ENCODE peak calls at places on chromosomes 4 and X, in six cellular contexts. Q, H, K, R, O and C are unnamed samples.
A peak's percentile ranks its signal among the peaks of the same experiment; 100 is the strongest.

GRCh38 chrX:32896132-32896531 is 315.2 kb downstream of the DMD start:
- DNase-seq in Q (no peak), R (no peak), K (no peak), H (no peak), O (no peak), C (no peak)

GRCh38 chrX:129957241-129958099 is 25.0 kb upstream of the BCORL1 start:
- DNase-seq in R (peak; percentile 84), K (peak; percentile 81), H (peak; percentile 11), O (peak; percentile 70), Q (no peak), C (peak; percentile 70)

GRCh38 chrX:72545990-72546389 is 26.7 kb downstream of the HDAC8 start:
- DNase-seq in H (no peak), K (no peak), Q (no peak), O (no peak), R (no peak), C (no peak)

GRCh38 chr4:182140547-182140946 is 102.7 kb upstream of the TENM3 start:
- DNase-seq in Q (no peak), O (no peak), H (no peak), K (no peak), R (no peak), C (no peak)

GRCh38 chr4:17096692-17097091 is 198.2 kb upstream of the LDB2 start:
- DNase-seq in O (no peak), Q (no peak), K (no peak), R (no peak), H (no peak), C (no peak)

GRCh38 chrX:120727911-120728310 is 98.1 kb upstream of the C1GALT1C1 start:
- DNase-seq in O (no peak), R (no peak), H (no peak), K (no peak), Q (no peak), C (no peak)

GRCh38 chr4:177464026-177464425 is 21.8 kb upstream of the AGA start:
- DNase-seq in Q (no peak), O (no peak), H (no peak), R (no peak), K (no peak), C (no peak)

GRCh38 chrX:19867411-19867732 is 20.0 kb downstream of the SH3KBP1 start:
- DNase-seq in H (no peak), O (no peak), K (no peak), R (no peak), Q (no peak), C (no peak)

GRCh38 chr4:26110493-26110892 is 196.5 kb downstream of the SMIM20 start:
- DNase-seq in K (no peak), H (no peak), Q (no peak), O (no peak), R (no peak), C (no peak)

GRCh38 chrX:102808336-102808735 is 87.8 kb downstream of the GPRASP3 start:
- DNase-seq in H (no peak), Q (no peak), O (no peak), K (no peak), R (no peak), C (no peak)

GRCh38 chr4:38169524-38169923 is 209.3 kb downstream of the PTTG2 start:
- DNase-seq in O (no peak), K (no peak), R (no peak), Q (no peak), H (no peak), C (no peak)

GRCh38 chr4:77927991-77928925 is 65.6 kb downstream of the MRPL1 start:
- DNase-seq in K (no peak), Q (no peak), H (no peak), O (no peak), R (no peak), C (peak; percentile 36)

GRCh38 chr4:82798168-82799005 is at the start of gene SCD5:
- DNase-seq in K (peak; percentile 71), R (peak; percentile 53), O (peak; percentile 80), H (no peak), Q (peak; percentile 40), C (peak; percentile 66)

GRCh38 chr4:82799006-82799881 is 648 bp upstream of the SCD5 start:
- DNase-seq in K (no peak), H (no peak), O (no peak), R (no peak), Q (no peak), C (peak; percentile 38)

GRCh38 chr4:82802906-82803305 is 4.3 kb upstream of the SCD5 start:
- DNase-seq in O (no peak), R (no peak), K (no peak), H (no peak), Q (no peak), C (no peak)

GRCh38 chr4:82803746-82804145 is 5.2 kb upstream of the SCD5 start:
- DNase-seq in R (no peak), Q (no peak), K (no peak), H (no peak), O (no peak), C (no peak)

DNA sequence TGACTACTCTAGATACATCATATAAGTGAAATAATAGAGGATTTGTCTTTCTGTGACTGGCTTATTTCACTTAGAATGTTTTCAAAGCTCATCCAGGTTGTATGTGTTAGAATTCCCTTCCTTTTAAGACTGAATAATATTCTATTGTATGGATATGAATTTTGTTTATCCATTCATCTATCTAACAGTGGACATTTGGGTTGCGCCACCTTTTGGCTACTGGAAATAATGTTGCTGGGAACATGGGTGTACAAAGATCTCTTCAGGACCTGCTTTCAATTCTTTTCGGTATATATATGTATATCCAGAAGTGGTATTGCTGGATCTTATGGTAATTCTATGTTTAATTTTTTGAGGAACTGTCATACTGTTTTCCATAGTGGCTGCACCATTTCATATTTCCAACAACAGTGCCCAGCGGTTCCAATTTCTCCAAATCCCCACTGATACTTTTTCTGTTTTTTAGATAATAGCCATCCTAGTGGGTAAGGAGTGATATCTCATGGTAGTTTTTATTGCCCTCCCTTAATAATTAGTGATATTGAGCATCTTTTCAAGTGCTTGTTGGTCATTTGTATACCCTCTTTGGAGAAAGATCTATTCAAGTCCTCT is 3.4 kb upstream of the SCD5 start:
- DNase-seq in H (no peak), K (no peak), R (no peak), Q (no peak), O (no peak), C (peak; percentile 43)
- TF ChIP-seq CTCF in H (no peak), K (peak; percentile 44), R (peak; percentile 52), Q (no peak), O (peak; percentile 41), C (peak; percentile 34)

DNA sequence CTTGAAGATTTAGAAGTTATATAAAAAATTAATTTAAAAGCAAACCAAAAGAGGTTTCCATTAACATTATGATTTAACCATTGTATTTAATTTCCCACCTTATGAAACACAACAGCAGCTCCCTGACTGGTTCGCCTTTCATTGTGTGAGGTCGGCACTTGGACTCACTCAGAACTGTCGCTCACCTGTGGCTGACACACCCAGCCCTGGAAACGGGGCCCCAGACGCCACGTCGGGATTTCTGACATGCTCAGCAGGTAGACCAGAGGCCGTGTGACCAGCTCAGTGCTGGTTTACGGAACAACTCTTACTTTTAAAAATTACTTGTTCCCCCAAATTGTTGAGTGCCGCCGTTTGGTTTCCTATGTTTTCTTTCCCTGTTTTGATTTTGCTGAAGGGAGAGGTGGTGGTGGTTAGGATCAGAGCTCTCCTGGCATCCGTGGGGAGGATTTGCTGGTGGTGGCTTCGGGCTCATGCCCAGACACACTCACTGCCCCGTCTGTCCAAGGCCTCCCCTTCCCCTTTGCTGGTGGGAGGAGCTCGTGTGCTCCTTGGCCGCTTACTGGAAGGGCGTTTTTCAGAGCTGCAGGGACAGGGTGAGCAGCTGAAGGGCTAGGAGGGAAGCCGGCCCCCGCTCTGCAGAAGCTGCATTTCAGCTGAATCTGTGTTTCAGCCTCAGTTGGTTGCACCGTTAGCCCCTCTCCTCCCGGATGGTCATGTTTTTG is 59.2 kb downstream of the CPLX1 start:
- DNase-seq in H (no peak), K (peak; percentile 16), O (no peak), Q (no peak), R (no peak), C (no peak)
- TF ChIP-seq POLR2A in H (no peak), K (no peak), O (no peak), Q (no peak), R (no peak), C (no peak)

DNA sequence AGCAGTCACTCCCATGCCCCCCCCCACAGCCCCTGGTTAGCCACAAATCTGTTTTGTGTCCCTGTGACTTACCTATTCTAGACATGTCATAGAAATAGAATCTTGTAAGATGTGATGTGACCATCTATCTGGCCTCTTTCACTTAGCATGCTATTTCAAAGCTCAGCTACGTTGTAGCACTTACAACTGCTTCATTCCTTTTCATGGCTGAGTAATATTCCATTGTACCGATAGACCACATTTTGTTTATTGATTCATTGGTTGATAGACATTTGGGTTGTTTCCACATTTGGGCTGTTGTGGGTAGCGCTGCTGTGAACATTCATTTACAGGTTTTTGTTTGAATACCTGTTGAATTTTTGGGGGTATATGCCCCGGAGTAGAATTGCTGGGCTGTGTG is 11.5 kb downstream of the NSG1 start:
- DNase-seq in H (no peak), R (no peak), O (no peak), K (no peak), Q (no peak), C (no peak)
- TF ChIP-seq CTCF in H (no peak), R (no peak), O (no peak), K (no peak), Q (no peak), C (no peak)

DNA sequence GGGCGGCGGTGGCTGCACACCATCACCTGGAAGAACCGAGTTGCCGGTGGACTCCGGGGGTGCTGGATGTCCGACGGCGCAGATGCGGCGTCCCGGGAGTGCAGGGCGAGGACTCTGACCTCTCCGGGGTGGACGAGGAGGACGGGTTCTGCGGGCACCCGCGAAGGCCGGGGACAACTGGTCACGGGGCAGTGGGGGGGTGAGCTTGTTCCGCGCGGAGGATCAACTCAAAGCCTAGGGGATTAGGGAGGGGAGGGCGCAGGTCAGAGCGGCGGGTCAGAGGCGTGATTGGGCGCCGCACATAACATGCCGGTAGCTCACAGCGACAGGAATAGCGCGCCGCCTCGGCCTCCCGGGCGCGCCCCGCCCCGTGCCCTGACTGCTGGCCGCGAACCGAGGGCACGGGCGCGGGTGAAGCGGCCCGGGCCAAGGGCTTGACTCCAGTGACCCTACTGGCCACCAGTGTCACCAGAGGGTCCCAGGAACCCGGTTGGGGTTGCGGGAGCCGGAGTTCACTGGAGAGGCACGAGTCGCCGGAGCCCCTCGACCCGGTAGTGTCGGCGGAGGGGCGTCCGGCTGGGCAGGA is at the start of gene KLHL34:
- DNase-seq in Q (no peak), R (no peak), K (peak; percentile 46), H (no peak), O (no peak), C (no peak)
- TF ChIP-seq POLR2A in Q (no peak), R (no peak), K (peak; percentile 47), H (no peak), O (no peak), C (no peak)

GRCh38 chrX:30327762-30328161 is 18.6 kb upstream of the NR0B1 start:
- DNase-seq in O (no peak), R (no peak), Q (no peak), K (no peak), H (no peak), C (no peak)
- TF ChIP-seq CTCF in O (no peak), R (no peak), Q (no peak), K (no peak), H (no peak), C (no peak)